ENCODE peak calls at places on chromosome 10, in four cellular contexts. One of them, this sample, is unnamed.

GRCh38 chr10:113026679-113027078 is 76.6 kb downstream of the TCF7L2 start:
- DNase-seq in activated CD4-positive, alpha-beta T cell treated with anti-CD3 and anti-CD28 coated beads for 4 hours: no peak
- DNase-seq in HT-29: no peak
- DNase-seq in stimulated activated CD8-positive, alpha-beta memory T cell treated with anti-CD3 and anti-CD28 coated beads, Interleukin-7, amount 100 ng/mL, for 4 hours: no peak
- DNase-seq in this sample: no peak

GRCh38 chr10:11344081-11344480 is 267.4 kb downstream of the USP6NL start:
- DNase-seq in activated CD4-positive, alpha-beta T cell treated with anti-CD3 and anti-CD28 coated beads for 4 hours: no peak
- DNase-seq in HT-29: no peak
- DNase-seq in stimulated activated CD8-positive, alpha-beta memory T cell treated with anti-CD3 and anti-CD28 coated beads, Interleukin-7, amount 100 ng/mL, for 4 hours: no peak
- DNase-seq in this sample: no peak

GRCh38 chr10:32692174-32692573 is 246.2 kb downstream of the CCDC7 start:
- DNase-seq in activated CD4-positive, alpha-beta T cell treated with anti-CD3 and anti-CD28 coated beads for 4 hours: no peak
- DNase-seq in HT-29: peak
- DNase-seq in stimulated activated CD8-positive, alpha-beta memory T cell treated with anti-CD3 and anti-CD28 coated beads, Interleukin-7, amount 100 ng/mL, for 4 hours: no peak
- DNase-seq in this sample: no peak

GRCh38 chr10:79160191-79160590 is 91.4 kb downstream of the ZMIZ1 start:
- DNase-seq in activated CD4-positive, alpha-beta T cell treated with anti-CD3 and anti-CD28 coated beads for 4 hours: no peak
- DNase-seq in HT-29: no peak
- DNase-seq in stimulated activated CD8-positive, alpha-beta memory T cell treated with anti-CD3 and anti-CD28 coated beads, Interleukin-7, amount 100 ng/mL, for 4 hours: no peak
- DNase-seq in this sample: no peak

GRCh38 chr10:16594106-16594505 is 72.4 kb upstream of the C1QL3 start:
- DNase-seq in activated CD4-positive, alpha-beta T cell treated with anti-CD3 and anti-CD28 coated beads for 4 hours: no peak
- DNase-seq in HT-29: no peak
- DNase-seq in stimulated activated CD8-positive, alpha-beta memory T cell treated with anti-CD3 and anti-CD28 coated beads, Interleukin-7, amount 100 ng/mL, for 4 hours: no peak
- DNase-seq in this sample: no peak

GRCh38 chr10:60430017-60430416 is 40.3 kb upstream of the ANK3 start:
- DNase-seq in activated CD4-positive, alpha-beta T cell treated with anti-CD3 and anti-CD28 coated beads for 4 hours: no peak
- DNase-seq in HT-29: no peak
- DNase-seq in stimulated activated CD8-positive, alpha-beta memory T cell treated with anti-CD3 and anti-CD28 coated beads, Interleukin-7, amount 100 ng/mL, for 4 hours: no peak
- DNase-seq in this sample: peak

GRCh38 chr10:73635781-73636180 is 5.5 kb downstream of the MYOZ1 start:
- DNase-seq in activated CD4-positive, alpha-beta T cell treated with anti-CD3 and anti-CD28 coated beads for 4 hours: no peak
- DNase-seq in HT-29: no peak
- DNase-seq in stimulated activated CD8-positive, alpha-beta memory T cell treated with anti-CD3 and anti-CD28 coated beads, Interleukin-7, amount 100 ng/mL, for 4 hours: no peak
- DNase-seq in this sample: no peak

GRCh38 chr10:23174075-23174973 is 17.8 kb upstream of the PTF1A start:
- DNase-seq in activated CD4-positive, alpha-beta T cell treated with anti-CD3 and anti-CD28 coated beads for 4 hours: no peak
- DNase-seq in HT-29: no peak
- DNase-seq in stimulated activated CD8-positive, alpha-beta memory T cell treated with anti-CD3 and anti-CD28 coated beads, Interleukin-7, amount 100 ng/mL, for 4 hours: no peak
- DNase-seq in this sample: no peak

GRCh38 chr10:91614254-91614624 is 18.6 kb downstream of the PPP1R3C start:
- DNase-seq in activated CD4-positive, alpha-beta T cell treated with anti-CD3 and anti-CD28 coated beads for 4 hours: no peak
- DNase-seq in HT-29: no peak
- DNase-seq in stimulated activated CD8-positive, alpha-beta memory T cell treated with anti-CD3 and anti-CD28 coated beads, Interleukin-7, amount 100 ng/mL, for 4 hours: no peak
- DNase-seq in this sample: no peak

GRCh38 chr10:60023475-60023874 is 117.1 kb upstream of the CCDC6 start:
- DNase-seq in activated CD4-positive, alpha-beta T cell treated with anti-CD3 and anti-CD28 coated beads for 4 hours: no peak
- DNase-seq in HT-29: no peak
- DNase-seq in stimulated activated CD8-positive, alpha-beta memory T cell treated with anti-CD3 and anti-CD28 coated beads, Interleukin-7, amount 100 ng/mL, for 4 hours: no peak
- DNase-seq in this sample: no peak

GRCh38 chr10:62278461-62278910 is 9.8 kb upstream of the RTKN2 start:
- DNase-seq in activated CD4-positive, alpha-beta T cell treated with anti-CD3 and anti-CD28 coated beads for 4 hours: no peak
- DNase-seq in HT-29: no peak
- DNase-seq in stimulated activated CD8-positive, alpha-beta memory T cell treated with anti-CD3 and anti-CD28 coated beads, Interleukin-7, amount 100 ng/mL, for 4 hours: no peak
- DNase-seq in this sample: no peak

GRCh38 chr10:79403441-79404230 is 41.8 kb downstream of the ZCCHC24 start:
- DNase-seq in activated CD4-positive, alpha-beta T cell treated with anti-CD3 and anti-CD28 coated beads for 4 hours: no peak
- DNase-seq in HT-29: no peak
- DNase-seq in stimulated activated CD8-positive, alpha-beta memory T cell treated with anti-CD3 and anti-CD28 coated beads, Interleukin-7, amount 100 ng/mL, for 4 hours: no peak
- DNase-seq in this sample: no peak

GRCh38 chr10:470339-471003 is 219.0 kb downstream of the DIP2C start:
- DNase-seq in activated CD4-positive, alpha-beta T cell treated with anti-CD3 and anti-CD28 coated beads for 4 hours: peak
- DNase-seq in HT-29: no peak
- DNase-seq in stimulated activated CD8-positive, alpha-beta memory T cell treated with anti-CD3 and anti-CD28 coated beads, Interleukin-7, amount 100 ng/mL, for 4 hours: no peak
- DNase-seq in this sample: no peak

GRCh38 chr10:5512331-5512730 is 12.4 kb upstream of the CALML3 start:
- DNase-seq in activated CD4-positive, alpha-beta T cell treated with anti-CD3 and anti-CD28 coated beads for 4 hours: no peak
- DNase-seq in HT-29: no peak
- DNase-seq in stimulated activated CD8-positive, alpha-beta memory T cell treated with anti-CD3 and anti-CD28 coated beads, Interleukin-7, amount 100 ng/mL, for 4 hours: no peak
- DNase-seq in this sample: no peak

GRCh38 chr10:95525033-95525418 is 36.1 kb downstream of the SORBS1 start:
- DNase-seq in activated CD4-positive, alpha-beta T cell treated with anti-CD3 and anti-CD28 coated beads for 4 hours: no peak
- DNase-seq in HT-29: no peak
- DNase-seq in stimulated activated CD8-positive, alpha-beta memory T cell treated with anti-CD3 and anti-CD28 coated beads, Interleukin-7, amount 100 ng/mL, for 4 hours: no peak
- DNase-seq in this sample: no peak

GRCh38 chr10:100816671-100817070 is 71.3 kb downstream of the PAX2 start:
- DNase-seq in activated CD4-positive, alpha-beta T cell treated with anti-CD3 and anti-CD28 coated beads for 4 hours: no peak
- DNase-seq in HT-29: no peak
- DNase-seq in stimulated activated CD8-positive, alpha-beta memory T cell treated with anti-CD3 and anti-CD28 coated beads, Interleukin-7, amount 100 ng/mL, for 4 hours: no peak
- DNase-seq in this sample: no peak

GRCh38 chr10:78374331-78375028 is 340.8 kb downstream of the RPS24 start:
- DNase-seq in activated CD4-positive, alpha-beta T cell treated with anti-CD3 and anti-CD28 coated beads for 4 hours: no peak
- DNase-seq in HT-29: no peak
- DNase-seq in stimulated activated CD8-positive, alpha-beta memory T cell treated with anti-CD3 and anti-CD28 coated beads, Interleukin-7, amount 100 ng/mL, for 4 hours: no peak
- DNase-seq in this sample: no peak

GRCh38 chr10:21927601-21928000 is 75.9 kb downstream of the DNAJC1 start:
- DNase-seq in activated CD4-positive, alpha-beta T cell treated with anti-CD3 and anti-CD28 coated beads for 4 hours: no peak
- DNase-seq in HT-29: no peak
- DNase-seq in stimulated activated CD8-positive, alpha-beta memory T cell treated with anti-CD3 and anti-CD28 coated beads, Interleukin-7, amount 100 ng/mL, for 4 hours: no peak
- DNase-seq in this sample: no peak

GRCh38 chr10:93576888-93577287 is 10.4 kb downstream of the FFAR4 start:
- DNase-seq in activated CD4-positive, alpha-beta T cell treated with anti-CD3 and anti-CD28 coated beads for 4 hours: no peak
- DNase-seq in HT-29: peak
- DNase-seq in stimulated activated CD8-positive, alpha-beta memory T cell treated with anti-CD3 and anti-CD28 coated beads, Interleukin-7, amount 100 ng/mL, for 4 hours: no peak
- DNase-seq in this sample: peak

GRCh38 chr10:70652761-70653657 is 19.3 kb upstream of the ADAMTS14 start:
- DNase-seq in activated CD4-positive, alpha-beta T cell treated with anti-CD3 and anti-CD28 coated beads for 4 hours: no peak
- DNase-seq in HT-29: no peak
- DNase-seq in stimulated activated CD8-positive, alpha-beta memory T cell treated with anti-CD3 and anti-CD28 coated beads, Interleukin-7, amount 100 ng/mL, for 4 hours: no peak
- DNase-seq in this sample: no peak

GRCh38 chr10:123614888-123615287 is 51.3 kb upstream of the GPR26 start:
- DNase-seq in activated CD4-positive, alpha-beta T cell treated with anti-CD3 and anti-CD28 coated beads for 4 hours: peak
- DNase-seq in HT-29: peak
- DNase-seq in stimulated activated CD8-positive, alpha-beta memory T cell treated with anti-CD3 and anti-CD28 coated beads, Interleukin-7, amount 100 ng/mL, for 4 hours: no peak
- DNase-seq in this sample: peak

GRCh38 chr10:36759111-36759805 is 366.1 kb upstream of the ANKRD30A start:
- DNase-seq in activated CD4-positive, alpha-beta T cell treated with anti-CD3 and anti-CD28 coated beads for 4 hours: no peak
- DNase-seq in HT-29: no peak
- DNase-seq in stimulated activated CD8-positive, alpha-beta memory T cell treated with anti-CD3 and anti-CD28 coated beads, Interleukin-7, amount 100 ng/mL, for 4 hours: no peak
- DNase-seq in this sample: no peak

GRCh38 chr10:109386921-109387320 is 536.4 kb downstream of the XPNPEP1 start:
- DNase-seq in activated CD4-positive, alpha-beta T cell treated with anti-CD3 and anti-CD28 coated beads for 4 hours: no peak
- DNase-seq in HT-29: no peak
- DNase-seq in stimulated activated CD8-positive, alpha-beta memory T cell treated with anti-CD3 and anti-CD28 coated beads, Interleukin-7, amount 100 ng/mL, for 4 hours: no peak
- DNase-seq in this sample: no peak

GRCh38 chr10:24897326-24897926 is 55.0 kb downstream of the PRTFDC1 start:
- DNase-seq in activated CD4-positive, alpha-beta T cell treated with anti-CD3 and anti-CD28 coated beads for 4 hours: no peak
- DNase-seq in HT-29: no peak
- DNase-seq in stimulated activated CD8-positive, alpha-beta memory T cell treated with anti-CD3 and anti-CD28 coated beads, Interleukin-7, amount 100 ng/mL, for 4 hours: no peak
- DNase-seq in this sample: no peak

GRCh38 chr10:22489467-22489866 is 144.2 kb downstream of the SPAG6 start:
- DNase-seq in activated CD4-positive, alpha-beta T cell treated with anti-CD3 and anti-CD28 coated beads for 4 hours: no peak
- DNase-seq in HT-29: no peak
- DNase-seq in stimulated activated CD8-positive, alpha-beta memory T cell treated with anti-CD3 and anti-CD28 coated beads, Interleukin-7, amount 100 ng/mL, for 4 hours: no peak
- DNase-seq in this sample: no peak

GRCh38 chr10:51422311-51423120 is 276.9 kb downstream of the CSTF2T start:
- DNase-seq in activated CD4-positive, alpha-beta T cell treated with anti-CD3 and anti-CD28 coated beads for 4 hours: no peak
- DNase-seq in HT-29: peak
- DNase-seq in stimulated activated CD8-positive, alpha-beta memory T cell treated with anti-CD3 and anti-CD28 coated beads, Interleukin-7, amount 100 ng/mL, for 4 hours: no peak
- DNase-seq in this sample: peak

GRCh38 chr10:108616559-108617285 is 1306.6 kb downstream of the XPNPEP1 start:
- DNase-seq in activated CD4-positive, alpha-beta T cell treated with anti-CD3 and anti-CD28 coated beads for 4 hours: no peak
- DNase-seq in HT-29: no peak
- DNase-seq in stimulated activated CD8-positive, alpha-beta memory T cell treated with anti-CD3 and anti-CD28 coated beads, Interleukin-7, amount 100 ng/mL, for 4 hours: no peak
- DNase-seq in this sample: no peak

GRCh38 chr10:122279725-122280141 is 8.6 kb downstream of the BTBD16 start:
- DNase-seq in activated CD4-positive, alpha-beta T cell treated with anti-CD3 and anti-CD28 coated beads for 4 hours: no peak
- DNase-seq in HT-29: peak
- DNase-seq in stimulated activated CD8-positive, alpha-beta memory T cell treated with anti-CD3 and anti-CD28 coated beads, Interleukin-7, amount 100 ng/mL, for 4 hours: no peak
- DNase-seq in this sample: peak

GRCh38 chr10:97334370-97335175 is at the start of gene FRAT2:
- DNase-seq in activated CD4-positive, alpha-beta T cell treated with anti-CD3 and anti-CD28 coated beads for 4 hours: peak
- DNase-seq in HT-29: peak
- DNase-seq in stimulated activated CD8-positive, alpha-beta memory T cell treated with anti-CD3 and anti-CD28 coated beads, Interleukin-7, amount 100 ng/mL, for 4 hours: peak
- DNase-seq in this sample: peak

This sample was measured in LNCaP clone FGC.